ENCODE peak calls at places on chromosomes 1 and 21, in four cellular contexts. One of them, this sample, is unnamed.

GRCh38 chr1:24541711-24542346 is 14.1 kb upstream of the NCMAP start:
- DNase-seq in ELR: no peak
- DNase-seq in activated naive CD8-positive, alpha-beta T cell treated with anti-CD3 and anti-CD28 coated beads, Interleukin-2, amount 50 U/mL, for 24 hours: peak
- DNase-seq in RPMI8226: no peak
- DNase-seq in this sample: peak

GRCh38 chr1:72777918-72778317 is 495.6 kb upstream of the NEGR1 start:
- DNase-seq in ELR: no peak
- DNase-seq in activated naive CD8-positive, alpha-beta T cell treated with anti-CD3 and anti-CD28 coated beads, Interleukin-2, amount 50 U/mL, for 24 hours: no peak
- DNase-seq in RPMI8226: no peak
- DNase-seq in this sample: no peak

GRCh38 chr1:102566182-102566581 is 542.1 kb downstream of the COL11A1 start:
- DNase-seq in ELR: no peak
- DNase-seq in activated naive CD8-positive, alpha-beta T cell treated with anti-CD3 and anti-CD28 coated beads, Interleukin-2, amount 50 U/mL, for 24 hours: no peak
- DNase-seq in RPMI8226: no peak
- DNase-seq in this sample: no peak

GRCh38 chr1:156045070-156045469 is 8.5 kb downstream of the UBQLN4 start:
- DNase-seq in ELR: no peak
- DNase-seq in activated naive CD8-positive, alpha-beta T cell treated with anti-CD3 and anti-CD28 coated beads, Interleukin-2, amount 50 U/mL, for 24 hours: no peak
- DNase-seq in RPMI8226: no peak
- DNase-seq in this sample: no peak

GRCh38 chr1:97101523-97101922 is 379.9 kb downstream of the PTBP2 start:
- DNase-seq in ELR: no peak
- DNase-seq in activated naive CD8-positive, alpha-beta T cell treated with anti-CD3 and anti-CD28 coated beads, Interleukin-2, amount 50 U/mL, for 24 hours: no peak
- DNase-seq in RPMI8226: no peak
- DNase-seq in this sample: no peak

GRCh38 chr1:3651939-3652537 is at the start of gene TP73:
- DNase-seq in ELR: no peak
- DNase-seq in activated naive CD8-positive, alpha-beta T cell treated with anti-CD3 and anti-CD28 coated beads, Interleukin-2, amount 50 U/mL, for 24 hours: peak
- DNase-seq in RPMI8226: peak
- DNase-seq in this sample: peak

GRCh38 chr1:31745071-31745897 is 18.9 kb downstream of the ADGRB2 start:
- DNase-seq in ELR: peak
- DNase-seq in activated naive CD8-positive, alpha-beta T cell treated with anti-CD3 and anti-CD28 coated beads, Interleukin-2, amount 50 U/mL, for 24 hours: peak
- DNase-seq in RPMI8226: peak
- DNase-seq in this sample: peak

GRCh38 chr1:186967659-186968394 is 139.1 kb downstream of the PLA2G4A start:
- DNase-seq in ELR: peak
- DNase-seq in activated naive CD8-positive, alpha-beta T cell treated with anti-CD3 and anti-CD28 coated beads, Interleukin-2, amount 50 U/mL, for 24 hours: no peak
- DNase-seq in RPMI8226: no peak
- DNase-seq in this sample: no peak

GRCh38 chr1:147669475-147670318 is 627 bp downstream of the ACP6 start:
- DNase-seq in ELR: peak
- DNase-seq in activated naive CD8-positive, alpha-beta T cell treated with anti-CD3 and anti-CD28 coated beads, Interleukin-2, amount 50 U/mL, for 24 hours: peak
- DNase-seq in RPMI8226: peak
- DNase-seq in this sample: peak

GRCh38 chr1:11857164-11857853 is 1.4 kb downstream of the NPPB start:
- DNase-seq in ELR: no peak
- DNase-seq in activated naive CD8-positive, alpha-beta T cell treated with anti-CD3 and anti-CD28 coated beads, Interleukin-2, amount 50 U/mL, for 24 hours: no peak
- DNase-seq in RPMI8226: no peak
- DNase-seq in this sample: no peak

GRCh38 chr1:231929311-231929710 is 302.7 kb downstream of the DISC1 start:
- DNase-seq in ELR: peak
- DNase-seq in activated naive CD8-positive, alpha-beta T cell treated with anti-CD3 and anti-CD28 coated beads, Interleukin-2, amount 50 U/mL, for 24 hours: no peak
- DNase-seq in RPMI8226: no peak
- DNase-seq in this sample: no peak

GRCh38 chr21:39077816-39078215 is 105.4 kb downstream of the PSMG1 start:
- DNase-seq in ELR: no peak
- DNase-seq in activated naive CD8-positive, alpha-beta T cell treated with anti-CD3 and anti-CD28 coated beads, Interleukin-2, amount 50 U/mL, for 24 hours: no peak
- DNase-seq in RPMI8226: no peak
- DNase-seq in this sample: no peak

GRCh38 chr1:2826316-2826715 is 24.8 kb upstream of the TTC34 start:
- DNase-seq in ELR: no peak
- DNase-seq in activated naive CD8-positive, alpha-beta T cell treated with anti-CD3 and anti-CD28 coated beads, Interleukin-2, amount 50 U/mL, for 24 hours: no peak
- DNase-seq in RPMI8226: no peak
- DNase-seq in this sample: no peak

GRCh38 chr1:194067772-194068171 is 881.4 kb upstream of the B3GALT2 start:
- DNase-seq in ELR: peak
- DNase-seq in activated naive CD8-positive, alpha-beta T cell treated with anti-CD3 and anti-CD28 coated beads, Interleukin-2, amount 50 U/mL, for 24 hours: no peak
- DNase-seq in RPMI8226: no peak
- DNase-seq in this sample: no peak

GRCh38 chr1:199113265-199113869 is 474.5 kb downstream of the PTPRC start:
- DNase-seq in ELR: peak
- DNase-seq in activated naive CD8-positive, alpha-beta T cell treated with anti-CD3 and anti-CD28 coated beads, Interleukin-2, amount 50 U/mL, for 24 hours: peak
- DNase-seq in RPMI8226: peak
- DNase-seq in this sample: peak

GRCh38 chr1:20069932-20070331 is at the start of gene PLA2G5:
- DNase-seq in ELR: no peak
- DNase-seq in activated naive CD8-positive, alpha-beta T cell treated with anti-CD3 and anti-CD28 coated beads, Interleukin-2, amount 50 U/mL, for 24 hours: no peak
- DNase-seq in RPMI8226: no peak
- DNase-seq in this sample: no peak

GRCh38 chr1:208731976-208732821 is 488.0 kb upstream of the PLXNA2 start:
- DNase-seq in ELR: no peak
- DNase-seq in activated naive CD8-positive, alpha-beta T cell treated with anti-CD3 and anti-CD28 coated beads, Interleukin-2, amount 50 U/mL, for 24 hours: no peak
- DNase-seq in RPMI8226: peak
- DNase-seq in this sample: peak

GRCh38 chr1:156180471-156180870 is 13.4 kb upstream of the SLC25A44 start:
- DNase-seq in ELR: no peak
- DNase-seq in activated naive CD8-positive, alpha-beta T cell treated with anti-CD3 and anti-CD28 coated beads, Interleukin-2, amount 50 U/mL, for 24 hours: no peak
- DNase-seq in RPMI8226: no peak
- DNase-seq in this sample: no peak

GRCh38 chr1:195915826-195916225 is 692.4 kb downstream of the KCNT2 start:
- DNase-seq in ELR: no peak
- DNase-seq in activated naive CD8-positive, alpha-beta T cell treated with anti-CD3 and anti-CD28 coated beads, Interleukin-2, amount 50 U/mL, for 24 hours: no peak
- DNase-seq in RPMI8226: no peak
- DNase-seq in this sample: no peak

GRCh38 chr1:20063861-20064292 is 6.1 kb upstream of the PLA2G5 start:
- DNase-seq in ELR: peak
- DNase-seq in activated naive CD8-positive, alpha-beta T cell treated with anti-CD3 and anti-CD28 coated beads, Interleukin-2, amount 50 U/mL, for 24 hours: no peak
- DNase-seq in RPMI8226: no peak
- DNase-seq in this sample: no peak

GRCh38 chr1:167105150-167105840 is 11.4 kb downstream of the STYXL2 start:
- DNase-seq in ELR: peak
- DNase-seq in activated naive CD8-positive, alpha-beta T cell treated with anti-CD3 and anti-CD28 coated beads, Interleukin-2, amount 50 U/mL, for 24 hours: no peak
- DNase-seq in RPMI8226: no peak
- DNase-seq in this sample: no peak

GRCh38 chr21:35222541-35222941 is 173.4 kb upstream of the RUNX1 start:
- DNase-seq in ELR: peak
- DNase-seq in activated naive CD8-positive, alpha-beta T cell treated with anti-CD3 and anti-CD28 coated beads, Interleukin-2, amount 50 U/mL, for 24 hours: peak
- DNase-seq in RPMI8226: peak
- DNase-seq in this sample: no peak

This sample was measured in SK-N-SH.